ENCODE peak calls at places on chromosome 9, in four cellular contexts. F, Y, J and L are unnamed samples.
A peak's percentile ranks its signal among the peaks of the same experiment; 100 is the strongest.

GRCh38 chr9:12680341-12680740 is 12.8 kb upstream of the TYRP1 start:
- DNase-seq in F (no peak), Y (no peak), J (no peak), L (peak; percentile 48)

GRCh38 chr9:138008081-138008841 is 130.7 kb downstream of the CACNA1B start:
- DNase-seq in F (no peak), Y (no peak), J (no peak), L (no peak)

GRCh38 chr9:105039180-105039799 is 111.3 kb upstream of the ABCA1 start:
- DNase-seq in F (no peak), Y (no peak), J (no peak), L (no peak)

GRCh38 chr9:106883626-106884190 is 20.7 kb downstream of the ZNF462 start:
- DNase-seq in F (no peak), Y (no peak), J (no peak), L (no peak)

GRCh38 chr9:98955259-98955658 is 11.6 kb downstream of the COL15A1 start:
- DNase-seq in F (no peak), Y (no peak), J (no peak), L (no peak)

GRCh38 chr9:115328677-115329076 is 210.7 kb upstream of the TNC start:
- DNase-seq in F (no peak), Y (no peak), J (no peak), L (no peak)

GRCh38 chr9:109907400-109907799 is 127.4 kb downstream of the PALM2AKAP2 start:
- DNase-seq in F (no peak), Y (no peak), J (peak; percentile 60), L (no peak)

GRCh38 chr9:6711403-6711802 is 46.4 kb upstream of the KDM4C start:
- DNase-seq in F (no peak), Y (no peak), J (no peak), L (no peak)

GRCh38 chr9:133583586-133583985 is 25.6 kb downstream of the FAM163B start:
- DNase-seq in F (no peak), Y (no peak), J (no peak), L (no peak)

GRCh38 chr9:18906656-18907395 is 126.2 kb downstream of the SAXO1 start:
- DNase-seq in F (no peak), Y (no peak), J (no peak), L (no peak)

GRCh38 chr9:134440636-134441226 is 114.5 kb downstream of the RXRA start:
- DNase-seq in F (no peak), Y (no peak), J (no peak), L (no peak)

GRCh38 chr9:118929317-118929716 is 439.9 kb downstream of the BRINP1 start:
- DNase-seq in F (no peak), Y (no peak), J (no peak), L (no peak)

GRCh38 chr9:128390813-128391711 is 19.9 kb downstream of the URM1 start:
- DNase-seq in F (no peak), Y (no peak), J (no peak), L (no peak)

GRCh38 chr9:38700695-38701094 is 19.2 kb downstream of the FAM240B start:
- DNase-seq in F (no peak), Y (no peak), J (no peak), L (no peak)

GRCh38 chr9:133742251-133742650 is 4.1 kb upstream of the SARDH start:
- DNase-seq in F (no peak), Y (no peak), J (no peak), L (no peak)

GRCh38 chr9:112380771-112381181 is 868 bp downstream of the HSDL2 start:
- DNase-seq in F (no peak), Y (no peak), J (peak; percentile 45), L (peak; percentile 62)

GRCh38 chr9:28774433-28775029 is 1201.2 kb upstream of the C9orf72 start:
- DNase-seq in F (no peak), Y (no peak), J (no peak), L (peak; percentile 79)

GRCh38 chr9:90444609-90445008 is 198.0 kb downstream of the DIRAS2 start:
- DNase-seq in F (no peak), Y (no peak), J (no peak), L (no peak)

GRCh38 chr9:86794356-86795046 is 152.8 kb downstream of the GAS1 start:
- DNase-seq in F (no peak), Y (no peak), J (no peak), L (peak; percentile 46)

GRCh38 chr9:119961774-119962408 is 592.7 kb upstream of the BRINP1 start:
- DNase-seq in F (no peak), Y (no peak), J (peak; percentile 20), L (peak; percentile 38)

GRCh38 chr9:105608685-105609598 is 51.0 kb downstream of the FKTN start:
- DNase-seq in F (no peak), Y (no peak), J (no peak), L (peak; percentile 69)

GRCh38 chr9:112890106-112891081 is at the start of gene SLC46A2:
- DNase-seq in F (no peak), Y (no peak), J (no peak), L (peak; percentile 5)

GRCh38 chr9:124779368-124780059 is 2.6 kb downstream of the OLFML2A start:
- DNase-seq in F (no peak), Y (no peak), J (no peak), L (peak; percentile 58)

GRCh38 chr9:134965421-134965820 is 47.7 kb upstream of the FCN1 start:
- DNase-seq in F (no peak), Y (no peak), J (no peak), L (no peak)

GRCh38 chr9:79610019-79610760 is 38.4 kb downstream of the TLE4 start:
- DNase-seq in F (no peak), Y (no peak), J (no peak), L (no peak)

GRCh38 chr9:4530375-4530774 is 40.1 kb downstream of the SLC1A1 start:
- DNase-seq in F (no peak), Y (no peak), J (peak; percentile 71), L (peak; percentile 21)

GRCh38 chr9:115630126-115630840 is 512.3 kb upstream of the TNC start:
- DNase-seq in F (no peak), Y (no peak), J (no peak), L (no peak)

GRCh38 chr9:84567776-84568175 is 101.8 kb upstream of the NTRK2 start:
- DNase-seq in F (no peak), Y (no peak), J (no peak), L (no peak)

GRCh38 chr9:16026886-16027285 is 474.0 kb downstream of the CCDC171 start:
- DNase-seq in F (no peak), Y (no peak), J (no peak), L (no peak)

GRCh38 chr9:79962836-79963235 is 391.1 kb downstream of the TLE4 start:
- DNase-seq in F (no peak), Y (no peak), J (no peak), L (no peak)

GRCh38 chr9:91302831-91303230 is 58.9 kb downstream of the AUH start:
- DNase-seq in F (no peak), Y (no peak), J (no peak), L (peak; percentile 17)

GRCh38 chr9:34291019-34291418 is 38.0 kb downstream of the KIF24 start:
- DNase-seq in F (no peak), Y (no peak), J (no peak), L (no peak)

GRCh38 chr9:86075132-86075807 is 24.1 kb downstream of the GOLM1 start:
- DNase-seq in F (no peak), Y (no peak), J (no peak), L (no peak)

GRCh38 chr9:99828417-99829176 is 6.9 kb downstream of the NR4A3 start:
- DNase-seq in F (no peak), Y (no peak), J (no peak), L (no peak)

GRCh38 chr9:111399772-111400563 is 69.9 kb upstream of the OR2K2 start:
- DNase-seq in F (no peak), Y (no peak), J (no peak), L (peak; percentile 19)

GRCh38 chr9:34869390-34869789 is 88.7 kb upstream of the PHF24 start:
- DNase-seq in F (no peak), Y (no peak), J (no peak), L (peak; percentile 41)

GRCh38 chr9:21995652-21996275 is 1.2 kb downstream of the CDKN2B-AS1 start:
- DNase-seq in F (peak; percentile 19), Y (no peak), J (peak; percentile 66), L (no peak)

GRCh38 chr9:113155911-113156559 is 5.2 kb downstream of the SLC31A2 start:
- DNase-seq in F (peak; percentile 48), Y (no peak), J (no peak), L (no peak)

GRCh38 chr9:78054180-78054579 is 22.6 kb upstream of the GNAQ start:
- DNase-seq in F (peak; percentile 33), Y (no peak), J (no peak), L (no peak)

GRCh38 chr9:126420148-126420547 is 93.5 kb downstream of the MVB12B start:
- DNase-seq in F (no peak), Y (no peak), J (no peak), L (no peak)